ENCODE peak calls at places on chromosomes 11 and 22, in nine cellular contexts. One of them, this sample, is unnamed.

GRCh38 chr11:81913793-81914192 is 819.9 kb downstream of the FAM181B start:
- DNase-seq in T follicular helper cell: no peak
- DNase-seq in fibroblast of lung: no peak
- DNase-seq in SHP77 treated with DMSO at 0.1 percent for 48 hours: no peak
- DNase-seq in activated T-helper 1 cell treated with anti-CD3 and anti-CD28 coated beads, Interleukin-12 subunit alpha, Interleukin-12 subunit beta, Interleukin-2, Interleukin-4 antibody, amounts not matched to agents 30 ng/mL and 10 ng/mL and 1 ng/mL, durations not matched to agents 14 hours and 24 hours and 36 hours: no peak
- DNase-seq in HTR-8/SVneo: no peak
- DNase-seq in NB4: no peak
- DNase-seq in stimulated activated naive CD8-positive, alpha-beta T cell treated with anti-CD3 and anti-CD28 coated beads, Interleukin-15, Interleukin-2, amounts not matched to agents 100 U/mL and 50 U/mL, for 24 hours: no peak
- DNase-seq in mucosa of descending colon: no peak
- DNase-seq in this sample: no peak

GRCh38 chr11:65124480-65125196 is 2.5 kb downstream of the MRPL49 start:
- DNase-seq in T follicular helper cell: no peak
- DNase-seq in fibroblast of lung: no peak
- DNase-seq in SHP77 treated with DMSO at 0.1 percent for 48 hours: no peak
- DNase-seq in activated T-helper 1 cell treated with anti-CD3 and anti-CD28 coated beads, Interleukin-12 subunit alpha, Interleukin-12 subunit beta, Interleukin-2, Interleukin-4 antibody, amounts not matched to agents 30 ng/mL and 10 ng/mL and 1 ng/mL, durations not matched to agents 14 hours and 24 hours and 36 hours: no peak
- DNase-seq in HTR-8/SVneo: no peak
- DNase-seq in NB4: no peak
- DNase-seq in stimulated activated naive CD8-positive, alpha-beta T cell treated with anti-CD3 and anti-CD28 coated beads, Interleukin-15, Interleukin-2, amounts not matched to agents 100 U/mL and 50 U/mL, for 24 hours: no peak
- DNase-seq in mucosa of descending colon: no peak
- DNase-seq in this sample: no peak

GRCh38 chr22:19817561-19818263 is 37.0 kb downstream of the GNB1L start:
- DNase-seq in T follicular helper cell: no peak
- DNase-seq in fibroblast of lung: no peak
- DNase-seq in SHP77 treated with DMSO at 0.1 percent for 48 hours: no peak
- DNase-seq in activated T-helper 1 cell treated with anti-CD3 and anti-CD28 coated beads, Interleukin-12 subunit alpha, Interleukin-12 subunit beta, Interleukin-2, Interleukin-4 antibody, amounts not matched to agents 30 ng/mL and 10 ng/mL and 1 ng/mL, durations not matched to agents 14 hours and 24 hours and 36 hours: no peak
- DNase-seq in HTR-8/SVneo: no peak
- DNase-seq in NB4: no peak
- DNase-seq in stimulated activated naive CD8-positive, alpha-beta T cell treated with anti-CD3 and anti-CD28 coated beads, Interleukin-15, Interleukin-2, amounts not matched to agents 100 U/mL and 50 U/mL, for 24 hours: no peak
- DNase-seq in mucosa of descending colon: no peak
- DNase-seq in this sample: no peak

GRCh38 chr11:128206476-128206875 is 380.9 kb downstream of the ETS1 start:
- DNase-seq in T follicular helper cell: no peak
- DNase-seq in fibroblast of lung: no peak
- DNase-seq in SHP77 treated with DMSO at 0.1 percent for 48 hours: no peak
- DNase-seq in activated T-helper 1 cell treated with anti-CD3 and anti-CD28 coated beads, Interleukin-12 subunit alpha, Interleukin-12 subunit beta, Interleukin-2, Interleukin-4 antibody, amounts not matched to agents 30 ng/mL and 10 ng/mL and 1 ng/mL, durations not matched to agents 14 hours and 24 hours and 36 hours: no peak
- DNase-seq in HTR-8/SVneo: no peak
- DNase-seq in NB4: no peak
- DNase-seq in stimulated activated naive CD8-positive, alpha-beta T cell treated with anti-CD3 and anti-CD28 coated beads, Interleukin-15, Interleukin-2, amounts not matched to agents 100 U/mL and 50 U/mL, for 24 hours: no peak
- DNase-seq in mucosa of descending colon: no peak
- DNase-seq in this sample: no peak

GRCh38 chr11:130675917-130676316 is 227.5 kb downstream of the ADAMTS15 start:
- DNase-seq in T follicular helper cell: no peak
- DNase-seq in fibroblast of lung: no peak
- DNase-seq in SHP77 treated with DMSO at 0.1 percent for 48 hours: no peak
- DNase-seq in activated T-helper 1 cell treated with anti-CD3 and anti-CD28 coated beads, Interleukin-12 subunit alpha, Interleukin-12 subunit beta, Interleukin-2, Interleukin-4 antibody, amounts not matched to agents 30 ng/mL and 10 ng/mL and 1 ng/mL, durations not matched to agents 14 hours and 24 hours and 36 hours: no peak
- DNase-seq in HTR-8/SVneo: no peak
- DNase-seq in NB4: no peak
- DNase-seq in stimulated activated naive CD8-positive, alpha-beta T cell treated with anti-CD3 and anti-CD28 coated beads, Interleukin-15, Interleukin-2, amounts not matched to agents 100 U/mL and 50 U/mL, for 24 hours: no peak
- DNase-seq in mucosa of descending colon: no peak
- DNase-seq in this sample: no peak

GRCh38 chr11:59062602-59063529 is 23.2 kb upstream of the GLYATL1B start:
- DNase-seq in T follicular helper cell: no peak
- DNase-seq in fibroblast of lung: no peak
- DNase-seq in SHP77 treated with DMSO at 0.1 percent for 48 hours: no peak
- DNase-seq in activated T-helper 1 cell treated with anti-CD3 and anti-CD28 coated beads, Interleukin-12 subunit alpha, Interleukin-12 subunit beta, Interleukin-2, Interleukin-4 antibody, amounts not matched to agents 30 ng/mL and 10 ng/mL and 1 ng/mL, durations not matched to agents 14 hours and 24 hours and 36 hours: no peak
- DNase-seq in HTR-8/SVneo: no peak
- DNase-seq in NB4: no peak
- DNase-seq in stimulated activated naive CD8-positive, alpha-beta T cell treated with anti-CD3 and anti-CD28 coated beads, Interleukin-15, Interleukin-2, amounts not matched to agents 100 U/mL and 50 U/mL, for 24 hours: no peak
- DNase-seq in mucosa of descending colon: no peak
- DNase-seq in this sample: no peak

GRCh38 chr11:2759228-2760195 is 59.7 kb upstream of the KCNQ1OT1 start:
- DNase-seq in T follicular helper cell: no peak
- DNase-seq in fibroblast of lung: no peak
- DNase-seq in SHP77 treated with DMSO at 0.1 percent for 48 hours: no peak
- DNase-seq in activated T-helper 1 cell treated with anti-CD3 and anti-CD28 coated beads, Interleukin-12 subunit alpha, Interleukin-12 subunit beta, Interleukin-2, Interleukin-4 antibody, amounts not matched to agents 30 ng/mL and 10 ng/mL and 1 ng/mL, durations not matched to agents 14 hours and 24 hours and 36 hours: no peak
- DNase-seq in HTR-8/SVneo: no peak
- DNase-seq in NB4: no peak
- DNase-seq in stimulated activated naive CD8-positive, alpha-beta T cell treated with anti-CD3 and anti-CD28 coated beads, Interleukin-15, Interleukin-2, amounts not matched to agents 100 U/mL and 50 U/mL, for 24 hours: no peak
- DNase-seq in mucosa of descending colon: peak
- DNase-seq in this sample: no peak

GRCh38 chr22:42820075-42820763 is 36.9 kb downstream of the ARFGAP3 start:
- DNase-seq in T follicular helper cell: no peak
- DNase-seq in fibroblast of lung: peak
- DNase-seq in SHP77 treated with DMSO at 0.1 percent for 48 hours: no peak
- DNase-seq in activated T-helper 1 cell treated with anti-CD3 and anti-CD28 coated beads, Interleukin-12 subunit alpha, Interleukin-12 subunit beta, Interleukin-2, Interleukin-4 antibody, amounts not matched to agents 30 ng/mL and 10 ng/mL and 1 ng/mL, durations not matched to agents 14 hours and 24 hours and 36 hours: no peak
- DNase-seq in HTR-8/SVneo: peak
- DNase-seq in NB4: peak
- DNase-seq in stimulated activated naive CD8-positive, alpha-beta T cell treated with anti-CD3 and anti-CD28 coated beads, Interleukin-15, Interleukin-2, amounts not matched to agents 100 U/mL and 50 U/mL, for 24 hours: no peak
- DNase-seq in mucosa of descending colon: no peak
- DNase-seq in this sample: peak

GRCh38 chr11:84671325-84672019 is 955.7 kb downstream of the DLG2 start:
- DNase-seq in T follicular helper cell: no peak
- DNase-seq in fibroblast of lung: no peak
- DNase-seq in SHP77 treated with DMSO at 0.1 percent for 48 hours: no peak
- DNase-seq in activated T-helper 1 cell treated with anti-CD3 and anti-CD28 coated beads, Interleukin-12 subunit alpha, Interleukin-12 subunit beta, Interleukin-2, Interleukin-4 antibody, amounts not matched to agents 30 ng/mL and 10 ng/mL and 1 ng/mL, durations not matched to agents 14 hours and 24 hours and 36 hours: no peak
- DNase-seq in HTR-8/SVneo: no peak
- DNase-seq in NB4: no peak
- DNase-seq in stimulated activated naive CD8-positive, alpha-beta T cell treated with anti-CD3 and anti-CD28 coated beads, Interleukin-15, Interleukin-2, amounts not matched to agents 100 U/mL and 50 U/mL, for 24 hours: no peak
- DNase-seq in mucosa of descending colon: no peak
- DNase-seq in this sample: no peak

GRCh38 chr11:35166369-35167360 is 27.7 kb downstream of the CD44 start:
- DNase-seq in T follicular helper cell: no peak
- DNase-seq in fibroblast of lung: peak
- DNase-seq in SHP77 treated with DMSO at 0.1 percent for 48 hours: no peak
- DNase-seq in activated T-helper 1 cell treated with anti-CD3 and anti-CD28 coated beads, Interleukin-12 subunit alpha, Interleukin-12 subunit beta, Interleukin-2, Interleukin-4 antibody, amounts not matched to agents 30 ng/mL and 10 ng/mL and 1 ng/mL, durations not matched to agents 14 hours and 24 hours and 36 hours: peak
- DNase-seq in HTR-8/SVneo: peak
- DNase-seq in NB4: no peak
- DNase-seq in stimulated activated naive CD8-positive, alpha-beta T cell treated with anti-CD3 and anti-CD28 coated beads, Interleukin-15, Interleukin-2, amounts not matched to agents 100 U/mL and 50 U/mL, for 24 hours: peak
- DNase-seq in mucosa of descending colon: peak
- DNase-seq in this sample: peak

GRCh38 chr11:3197044-3197715 is 21.4 kb downstream of the MRGPRG start:
- DNase-seq in T follicular helper cell: no peak
- DNase-seq in fibroblast of lung: no peak
- DNase-seq in SHP77 treated with DMSO at 0.1 percent for 48 hours: no peak
- DNase-seq in activated T-helper 1 cell treated with anti-CD3 and anti-CD28 coated beads, Interleukin-12 subunit alpha, Interleukin-12 subunit beta, Interleukin-2, Interleukin-4 antibody, amounts not matched to agents 30 ng/mL and 10 ng/mL and 1 ng/mL, durations not matched to agents 14 hours and 24 hours and 36 hours: no peak
- DNase-seq in HTR-8/SVneo: no peak
- DNase-seq in NB4: no peak
- DNase-seq in stimulated activated naive CD8-positive, alpha-beta T cell treated with anti-CD3 and anti-CD28 coated beads, Interleukin-15, Interleukin-2, amounts not matched to agents 100 U/mL and 50 U/mL, for 24 hours: no peak
- DNase-seq in mucosa of descending colon: no peak
- DNase-seq in this sample: no peak

GRCh38 chr22:20128902-20129746 is 2.5 kb upstream of the ZDHHC8 start:
- DNase-seq in T follicular helper cell: peak
- DNase-seq in fibroblast of lung: peak
- DNase-seq in SHP77 treated with DMSO at 0.1 percent for 48 hours: peak
- DNase-seq in activated T-helper 1 cell treated with anti-CD3 and anti-CD28 coated beads, Interleukin-12 subunit alpha, Interleukin-12 subunit beta, Interleukin-2, Interleukin-4 antibody, amounts not matched to agents 30 ng/mL and 10 ng/mL and 1 ng/mL, durations not matched to agents 14 hours and 24 hours and 36 hours: peak
- DNase-seq in HTR-8/SVneo: no peak
- DNase-seq in NB4: peak
- DNase-seq in stimulated activated naive CD8-positive, alpha-beta T cell treated with anti-CD3 and anti-CD28 coated beads, Interleukin-15, Interleukin-2, amounts not matched to agents 100 U/mL and 50 U/mL, for 24 hours: peak
- DNase-seq in mucosa of descending colon: no peak
- DNase-seq in this sample: peak

GRCh38 chr11:115724709-115725108 is 220.5 kb upstream of the CADM1 start:
- DNase-seq in T follicular helper cell: no peak
- DNase-seq in fibroblast of lung: no peak
- DNase-seq in SHP77 treated with DMSO at 0.1 percent for 48 hours: no peak
- DNase-seq in activated T-helper 1 cell treated with anti-CD3 and anti-CD28 coated beads, Interleukin-12 subunit alpha, Interleukin-12 subunit beta, Interleukin-2, Interleukin-4 antibody, amounts not matched to agents 30 ng/mL and 10 ng/mL and 1 ng/mL, durations not matched to agents 14 hours and 24 hours and 36 hours: no peak
- DNase-seq in HTR-8/SVneo: no peak
- DNase-seq in NB4: no peak
- DNase-seq in stimulated activated naive CD8-positive, alpha-beta T cell treated with anti-CD3 and anti-CD28 coated beads, Interleukin-15, Interleukin-2, amounts not matched to agents 100 U/mL and 50 U/mL, for 24 hours: no peak
- DNase-seq in mucosa of descending colon: no peak
- DNase-seq in this sample: peak

GRCh38 chr11:127844843-127845242 is 742.5 kb downstream of the ETS1 start:
- DNase-seq in T follicular helper cell: no peak
- DNase-seq in fibroblast of lung: no peak
- DNase-seq in SHP77 treated with DMSO at 0.1 percent for 48 hours: no peak
- DNase-seq in activated T-helper 1 cell treated with anti-CD3 and anti-CD28 coated beads, Interleukin-12 subunit alpha, Interleukin-12 subunit beta, Interleukin-2, Interleukin-4 antibody, amounts not matched to agents 30 ng/mL and 10 ng/mL and 1 ng/mL, durations not matched to agents 14 hours and 24 hours and 36 hours: no peak
- DNase-seq in HTR-8/SVneo: no peak
- DNase-seq in NB4: no peak
- DNase-seq in stimulated activated naive CD8-positive, alpha-beta T cell treated with anti-CD3 and anti-CD28 coated beads, Interleukin-15, Interleukin-2, amounts not matched to agents 100 U/mL and 50 U/mL, for 24 hours: no peak
- DNase-seq in mucosa of descending colon: no peak
- DNase-seq in this sample: no peak

GRCh38 chr11:69461272-69461962 is 20.0 kb upstream of the LINC01488 start:
- DNase-seq in T follicular helper cell: no peak
- DNase-seq in fibroblast of lung: no peak
- DNase-seq in SHP77 treated with DMSO at 0.1 percent for 48 hours: no peak
- DNase-seq in activated T-helper 1 cell treated with anti-CD3 and anti-CD28 coated beads, Interleukin-12 subunit alpha, Interleukin-12 subunit beta, Interleukin-2, Interleukin-4 antibody, amounts not matched to agents 30 ng/mL and 10 ng/mL and 1 ng/mL, durations not matched to agents 14 hours and 24 hours and 36 hours: no peak
- DNase-seq in HTR-8/SVneo: no peak
- DNase-seq in NB4: no peak
- DNase-seq in stimulated activated naive CD8-positive, alpha-beta T cell treated with anti-CD3 and anti-CD28 coated beads, Interleukin-15, Interleukin-2, amounts not matched to agents 100 U/mL and 50 U/mL, for 24 hours: no peak
- DNase-seq in mucosa of descending colon: no peak
- DNase-seq in this sample: no peak

GRCh38 chr11:126416542-126417090 is 61.1 kb downstream of the ST3GAL4 start:
- DNase-seq in T follicular helper cell: peak
- DNase-seq in fibroblast of lung: peak
- DNase-seq in SHP77 treated with DMSO at 0.1 percent for 48 hours: peak
- DNase-seq in activated T-helper 1 cell treated with anti-CD3 and anti-CD28 coated beads, Interleukin-12 subunit alpha, Interleukin-12 subunit beta, Interleukin-2, Interleukin-4 antibody, amounts not matched to agents 30 ng/mL and 10 ng/mL and 1 ng/mL, durations not matched to agents 14 hours and 24 hours and 36 hours: peak
- DNase-seq in HTR-8/SVneo: no peak
- DNase-seq in NB4: no peak
- DNase-seq in stimulated activated naive CD8-positive, alpha-beta T cell treated with anti-CD3 and anti-CD28 coated beads, Interleukin-15, Interleukin-2, amounts not matched to agents 100 U/mL and 50 U/mL, for 24 hours: peak
- DNase-seq in mucosa of descending colon: peak
- DNase-seq in this sample: peak

GRCh38 chr22:46655861-46656608 is 35.8 kb downstream of the GRAMD4 start:
- DNase-seq in T follicular helper cell: no peak
- DNase-seq in fibroblast of lung: no peak
- DNase-seq in SHP77 treated with DMSO at 0.1 percent for 48 hours: no peak
- DNase-seq in activated T-helper 1 cell treated with anti-CD3 and anti-CD28 coated beads, Interleukin-12 subunit alpha, Interleukin-12 subunit beta, Interleukin-2, Interleukin-4 antibody, amounts not matched to agents 30 ng/mL and 10 ng/mL and 1 ng/mL, durations not matched to agents 14 hours and 24 hours and 36 hours: no peak
- DNase-seq in HTR-8/SVneo: no peak
- DNase-seq in NB4: no peak
- DNase-seq in stimulated activated naive CD8-positive, alpha-beta T cell treated with anti-CD3 and anti-CD28 coated beads, Interleukin-15, Interleukin-2, amounts not matched to agents 100 U/mL and 50 U/mL, for 24 hours: no peak
- DNase-seq in mucosa of descending colon: no peak
- DNase-seq in this sample: no peak

This sample was measured in AG08396.